ENCODE peak calls at places on chromosomes 11 and 22, in six cellular contexts. D is lower lobe of right lung; A is neural progenitor cell; O is cardiac fibroblast; K is stimulated activated CD4-positive, alpha-beta T cell treated with anti-CD3 and anti-CD28 coated beads, Interleukin-2, amount 100 ng/mL, for 24 hours; Q is fibroblast of mammary gland. I is an unnamed sample.

GRCh38 chr11:65471410-65471762 is 27.5 kb upstream of the MALAT1 start:
- DNase-seq in A (peak), D (peak), O (peak), K (no peak), Q (peak), I (peak)

GRCh38 chr11:127052420-127052819 is 51.9 kb upstream of the KIRREL3 start:
- DNase-seq in Q (peak), K (no peak), O (no peak), A (peak), D (no peak), I (no peak)

GRCh38 chr11:4851033-4851432 is 2.0 kb upstream of the OR51S1 start:
- DNase-seq in D (no peak), O (peak), K (no peak), Q (no peak), A (no peak), I (no peak)

GRCh38 chr22:47376901-47377520 is 614.6 kb downstream of the TBC1D22A start:
- DNase-seq in A (no peak), D (peak), Q (no peak), O (no peak), K (no peak), I (no peak)

GRCh38 chr11:61923166-61924015 is 6.0 kb upstream of the RAB3IL1 start:
- DNase-seq in Q (peak), D (no peak), A (peak), K (no peak), O (peak), I (no peak)

GRCh38 chr22:45285431-45286058 is 796 bp downstream of the UPK3A start:
- DNase-seq in O (no peak), A (peak), Q (no peak), K (no peak), D (no peak), I (no peak)

GRCh38 chr11:48001438-48002021 is 21.2 kb downstream of the PTPRJ start:
- DNase-seq in O (peak), K (peak), A (no peak), Q (peak), D (no peak), I (no peak)

GRCh38 chr22:36546932-36547331 is 18.0 kb upstream of the EIF3D start:
- DNase-seq in D (no peak), K (no peak), Q (peak), O (peak), A (no peak), I (no peak)

GRCh38 chr11:128501008-128501407 is 86.3 kb downstream of the ETS1 start:
- DNase-seq in D (no peak), O (peak), A (no peak), Q (no peak), K (no peak), I (no peak)

GRCh38 chr11:69034123-69034522 is 14.6 kb upstream of the TPCN2 start:
- DNase-seq in O (no peak), D (no peak), A (no peak), Q (no peak), K (no peak), I (no peak)

GRCh38 chr22:43886231-43886630 is 5.6 kb downstream of the PNPLA5 start:
- DNase-seq in D (no peak), A (no peak), Q (no peak), O (no peak), K (no peak), I (no peak)

GRCh38 chr22:45709004-45709739 is 37.5 kb downstream of the ATXN10 start:
- DNase-seq in Q (peak), K (no peak), D (no peak), A (no peak), O (peak), I (peak)

GRCh38 chr22:28029201-28029948 is 110.3 kb upstream of the PITPNB start:
- DNase-seq in K (no peak), Q (peak), A (no peak), O (peak), D (peak), I (no peak)

GRCh38 chr11:77776455-77776854 is 44.1 kb downstream of the RSF1 start:
- DNase-seq in O (peak), Q (peak), A (no peak), D (no peak), K (no peak), I (no peak)

GRCh38 chr11:62208785-62209144 is 292 bp downstream of the SCGB2A1 start:
- DNase-seq in A (no peak), O (no peak), K (no peak), Q (no peak), D (no peak), I (no peak)